ENCODE peak calls at places on chromosomes 4 and X, in four cellular contexts. X, D, R and G are unnamed samples.

GRCh38 chrX:130704053-130705038 is 198.7 kb downstream of the ENOX2 start:
- DNase-seq in X (peak), D (peak), R (no peak), G (no peak)

GRCh38 chr4:86967798-86968197 is 33.0 kb downstream of the AFF1 start:
- DNase-seq in X (peak), D (no peak), R (no peak), G (no peak)

GRCh38 chrX:80879143-80879542 is 69.5 kb upstream of the BRWD3 start:
- DNase-seq in X (no peak), D (no peak), R (no peak), G (no peak)

GRCh38 chr4:185143596-185143969 is 517 bp downstream of the SLC25A4 start:
- DNase-seq in X (peak), D (peak), R (no peak), G (no peak)

GRCh38 chr4:169723207-169723606 is 34.5 kb downstream of the HPF1 start:
- DNase-seq in X (no peak), D (peak), R (no peak), G (no peak)

GRCh38 chr4:111475001-111475400 is 670.3 kb upstream of the FAM241A start:
- DNase-seq in X (peak), D (peak), R (no peak), G (no peak)

GRCh38 chrX:129957241-129958099 is 25.0 kb upstream of the BCORL1 start:
- DNase-seq in X (peak), D (peak), R (no peak), G (peak)

GRCh38 chr4:128353791-128354190 is 66.2 kb upstream of the PGRMC2 start:
- DNase-seq in X (peak), D (no peak), R (no peak), G (no peak)

GRCh38 chr4:136056748-136057147 is 1475.5 kb downstream of the PCDH18 start:
- DNase-seq in X (no peak), D (no peak), R (no peak), G (no peak)

GRCh38 chr4:6480532-6481088 is 8.2 kb upstream of the PPP2R2C start:
- DNase-seq in X (no peak), D (no peak), R (no peak), G (no peak)